ENCODE peak calls at places on chromosomes 12 and 14, in six cellular contexts. D is NCI-H2081, S is ovary, C is HCT116, M is KG1, E is myocyte. Y is an unnamed sample.

GRCh38 chr12:1930816-1931597 is 12.6 kb upstream of the CACNA2D4 start:
- DNase-seq in D (no peak), S (no peak), C (no peak), M (no peak), E (peak; percentile 54), Y (no peak)

GRCh38 chr14:33515441-33515840 is 435.4 kb downstream of the EGLN3 start:
- DNase-seq in D (no peak), S (no peak), C (no peak), M (no peak), E (no peak), Y (no peak)

GRCh38 chr14:102584871-102585869 is 7.3 kb upstream of the RCOR1 start:
- DNase-seq in D (no peak), S (no peak), C (no peak), M (no peak), E (no peak), Y (peak; percentile 75)

GRCh38 chr12:12442548-12443071 is 85.7 kb downstream of the BORCS5 start:
- DNase-seq in D (no peak), S (no peak), C (peak; percentile 12), M (no peak), E (peak; percentile 6), Y (no peak)

GRCh38 chr12:89789862-89790261 is 81.2 kb upstream of the ATP2B1 start:
- DNase-seq in D (no peak), S (no peak), C (no peak), M (no peak), E (no peak), Y (peak; percentile 6)

GRCh38 chr12:131500564-131500963 is 210.3 kb upstream of the SFSWAP start:
- DNase-seq in D (no peak), S (no peak), C (no peak), M (no peak), E (no peak), Y (no peak)

GRCh38 chr14:96999654-97000155 is 202.5 kb downstream of the VRK1 start:
- DNase-seq in D (no peak), S (no peak), C (no peak), M (no peak), E (no peak), Y (no peak)

GRCh38 chr14:93893550-93894329 is 33.4 kb upstream of the FAM181A start:
- DNase-seq in D (no peak), S (no peak), C (no peak), M (no peak), E (no peak), Y (no peak)

GRCh38 chr14:102778616-102779351 is 1.5 kb downstream of the TRAF3 start:
- DNase-seq in D (no peak), S (no peak), C (no peak), M (no peak), E (no peak), Y (no peak)

GRCh38 chr12:108768591-108769500 is 37.5 kb upstream of the CORO1C start:
- DNase-seq in D (no peak), S (no peak), C (peak; percentile 63), M (no peak), E (no peak), Y (no peak)

GRCh38 chr12:103505371-103506236 is 9.8 kb upstream of the C12orf42 start:
- DNase-seq in D (no peak), S (no peak), C (no peak), M (no peak), E (peak; percentile 9), Y (no peak)

GRCh38 chr12:6106208-6106607 is 18.3 kb downstream of the VWF start:
- DNase-seq in D (no peak), S (no peak), C (no peak), M (no peak), E (no peak), Y (no peak)

GRCh38 chr12:47361389-47362031 is 281.8 kb upstream of the AMIGO2 start:
- DNase-seq in D (no peak), S (peak; percentile 38), C (no peak), M (no peak), E (no peak), Y (no peak)

GRCh38 chr12:11593013-11593412 is 56.5 kb upstream of the ETV6 start:
- DNase-seq in D (no peak), S (no peak), C (no peak), M (no peak), E (no peak), Y (no peak)

GRCh38 chr12:123516221-123516780 is 17.2 kb downstream of the RILPL1 start:
- DNase-seq in D (no peak), S (no peak), C (no peak), M (no peak), E (no peak), Y (no peak)

GRCh38 chr12:111792155-111792876 is 25.6 kb downstream of the ALDH2 start:
- DNase-seq in D (no peak), S (peak; percentile 93), C (no peak), M (no peak), E (no peak), Y (no peak)

GRCh38 chr12:1886396-1887008 is 31.9 kb downstream of the CACNA2D4 start:
- DNase-seq in D (no peak), S (no peak), C (no peak), M (no peak), E (no peak), Y (no peak)

GRCh38 chr12:12224240-12224940 is 42.5 kb downstream of the LRP6 start:
- DNase-seq in D (no peak), S (no peak), C (no peak), M (no peak), E (no peak), Y (peak; percentile 13)

GRCh38 chr14:77918448-77918847 is 118.5 kb downstream of the ADCK1 start:
- DNase-seq in D (no peak), S (no peak), C (no peak), M (no peak), E (no peak), Y (no peak)

GRCh38 chr12:100199347-100200136 is 1.1 kb upstream of the ACTR6 start:
- DNase-seq in D (peak; percentile 38), S (peak; percentile 63), C (peak; percentile 52), M (peak; percentile 6), E (peak; percentile 50), Y (no peak)

GRCh38 chr12:45721954-45722353 is 7.6 kb upstream of the ARID2 start:
- DNase-seq in D (no peak), S (no peak), C (no peak), M (no peak), E (no peak), Y (no peak)

GRCh38 chr14:26773906-26774593 is 176.2 kb upstream of the NOVA1 start:
- DNase-seq in D (no peak), S (no peak), C (no peak), M (no peak), E (no peak), Y (no peak)

GRCh38 chr14:65299837-65300236 is 112.7 kb upstream of the FUT8 start:
- DNase-seq in D (no peak), S (no peak), C (no peak), M (no peak), E (no peak), Y (no peak)

GRCh38 chr12:93894391-93895095 is 217.4 kb downstream of the CRADD start:
- DNase-seq in D (no peak), S (peak; percentile 77), C (no peak), M (no peak), E (peak; percentile 91), Y (no peak)